ENCODE peak calls at places on chromosomes 3 and 15, in five cellular contexts. One of them, this sample, is unnamed.

GRCh38 chr15:88647362-88648105 is 8.7 kb downstream of the ISG20 start:
- DNase-seq in cardiac muscle cell: no peak
- DNase-seq in heart right ventricle: no peak
- DNase-seq in heart left ventricle: no peak
- DNase-seq in CD4-positive, alpha-beta memory T cell: no peak
- DNase-seq in this sample: no peak

GRCh38 chr3:162274070-162274469 is 777.5 kb downstream of the OTOL1 start:
- DNase-seq in cardiac muscle cell: no peak
- DNase-seq in heart right ventricle: no peak
- DNase-seq in heart left ventricle: no peak
- DNase-seq in CD4-positive, alpha-beta memory T cell: no peak
- DNase-seq in this sample: no peak

GRCh38 chr3:11954312-11954934 is 49.8 kb upstream of the SYN2 start:
- DNase-seq in cardiac muscle cell: no peak
- DNase-seq in heart right ventricle: no peak
- DNase-seq in heart left ventricle: no peak
- DNase-seq in CD4-positive, alpha-beta memory T cell: no peak
- DNase-seq in this sample: no peak

GRCh38 chr15:51702710-51703109 is 21.4 kb downstream of the SCG3 start:
- DNase-seq in cardiac muscle cell: no peak
- DNase-seq in heart right ventricle: no peak
- DNase-seq in heart left ventricle: no peak
- DNase-seq in CD4-positive, alpha-beta memory T cell: no peak
- DNase-seq in this sample: no peak

GRCh38 chr15:89492934-89493631 is 3.3 kb downstream of the RHCG start:
- DNase-seq in cardiac muscle cell: no peak
- DNase-seq in heart right ventricle: no peak
- DNase-seq in heart left ventricle: no peak
- DNase-seq in CD4-positive, alpha-beta memory T cell: no peak
- DNase-seq in this sample: no peak

GRCh38 chr3:107574650-107575049 is 51.9 kb downstream of the BBX start:
- DNase-seq in cardiac muscle cell: peak; percentile 52
- DNase-seq in heart right ventricle: no peak
- DNase-seq in heart left ventricle: no peak
- DNase-seq in CD4-positive, alpha-beta memory T cell: peak; percentile 20
- DNase-seq in this sample: no peak

GRCh38 chr3:113276581-113277080 is 65.3 kb downstream of the BOC start:
- DNase-seq in cardiac muscle cell: no peak
- DNase-seq in heart right ventricle: no peak
- DNase-seq in heart left ventricle: no peak
- DNase-seq in CD4-positive, alpha-beta memory T cell: no peak
- DNase-seq in this sample: no peak

GRCh38 chr3:156764761-156765160 is 61.4 kb upstream of the LEKR1 start:
- DNase-seq in cardiac muscle cell: no peak
- DNase-seq in heart right ventricle: no peak
- DNase-seq in heart left ventricle: no peak
- DNase-seq in CD4-positive, alpha-beta memory T cell: no peak
- DNase-seq in this sample: no peak

GRCh38 chr3:173976281-173976680 is 578.7 kb downstream of the NLGN1 start:
- DNase-seq in cardiac muscle cell: no peak
- DNase-seq in heart right ventricle: no peak
- DNase-seq in heart left ventricle: no peak
- DNase-seq in CD4-positive, alpha-beta memory T cell: no peak
- DNase-seq in this sample: no peak

GRCh38 chr3:186277268-186277909 is 84.6 kb downstream of the DGKG start:
- DNase-seq in cardiac muscle cell: peak; percentile 36
- DNase-seq in heart right ventricle: no peak
- DNase-seq in heart left ventricle: no peak
- DNase-seq in CD4-positive, alpha-beta memory T cell: no peak
- DNase-seq in this sample: peak; percentile 46

GRCh38 chr3:126320517-126321293 is 36.5 kb downstream of the KLF15 start:
- DNase-seq in cardiac muscle cell: no peak
- DNase-seq in heart right ventricle: no peak
- DNase-seq in heart left ventricle: no peak
- DNase-seq in CD4-positive, alpha-beta memory T cell: no peak
- DNase-seq in this sample: no peak

GRCh38 chr15:98823012-98823458 is 174.7 kb downstream of the IGF1R start:
- DNase-seq in cardiac muscle cell: no peak
- DNase-seq in heart right ventricle: no peak
- DNase-seq in heart left ventricle: no peak
- DNase-seq in CD4-positive, alpha-beta memory T cell: no peak
- DNase-seq in this sample: peak; percentile 90

GRCh38 chr3:169150874-169151273 is 512.6 kb downstream of the MECOM start:
- DNase-seq in cardiac muscle cell: no peak
- DNase-seq in heart right ventricle: no peak
- DNase-seq in heart left ventricle: no peak
- DNase-seq in CD4-positive, alpha-beta memory T cell: no peak
- DNase-seq in this sample: no peak

GRCh38 chr15:45993072-45993471 is 358.2 kb downstream of the SQOR start:
- DNase-seq in cardiac muscle cell: no peak
- DNase-seq in heart right ventricle: no peak
- DNase-seq in heart left ventricle: no peak
- DNase-seq in CD4-positive, alpha-beta memory T cell: no peak
- DNase-seq in this sample: no peak

GRCh38 chr3:171874251-171874679 is 31.1 kb downstream of the TMEM212 start:
- DNase-seq in cardiac muscle cell: peak; percentile 33
- DNase-seq in heart right ventricle: no peak
- DNase-seq in heart left ventricle: no peak
- DNase-seq in CD4-positive, alpha-beta memory T cell: no peak
- DNase-seq in this sample: peak; percentile 46

GRCh38 chr15:50865515-50866370 is 42.7 kb upstream of the AP4E1 start:
- DNase-seq in cardiac muscle cell: no peak
- DNase-seq in heart right ventricle: no peak
- DNase-seq in heart left ventricle: no peak
- DNase-seq in CD4-positive, alpha-beta memory T cell: no peak
- DNase-seq in this sample: no peak

GRCh38 chr3:134369231-134369741 is 5.0 kb downstream of the AMOTL2 start:
- DNase-seq in cardiac muscle cell: no peak
- DNase-seq in heart right ventricle: no peak
- DNase-seq in heart left ventricle: no peak
- DNase-seq in CD4-positive, alpha-beta memory T cell: no peak
- DNase-seq in this sample: no peak

GRCh38 chr3:149536429-149536828 is 61.9 kb downstream of the TM4SF4 start:
- DNase-seq in cardiac muscle cell: peak; percentile 85
- DNase-seq in heart right ventricle: peak; percentile 76
- DNase-seq in heart left ventricle: peak; percentile 81
- DNase-seq in CD4-positive, alpha-beta memory T cell: no peak
- DNase-seq in this sample: peak; percentile 25

GRCh38 chr15:99421172-99421656 is 144.6 kb upstream of the MEF2A start:
- DNase-seq in cardiac muscle cell: no peak
- DNase-seq in heart right ventricle: no peak
- DNase-seq in heart left ventricle: no peak
- DNase-seq in CD4-positive, alpha-beta memory T cell: peak; percentile 38
- DNase-seq in this sample: peak; percentile 20

GRCh38 chr3:126152931-126153694 is 27.3 kb downstream of the ALDH1L1 start:
- DNase-seq in cardiac muscle cell: no peak
- DNase-seq in heart right ventricle: no peak
- DNase-seq in heart left ventricle: no peak
- DNase-seq in CD4-positive, alpha-beta memory T cell: no peak
- DNase-seq in this sample: no peak

GRCh38 chr3:66276705-66277274 is 56.0 kb downstream of the SLC25A26 start:
- DNase-seq in cardiac muscle cell: peak; percentile 78
- DNase-seq in heart right ventricle: no peak
- DNase-seq in heart left ventricle: no peak
- DNase-seq in CD4-positive, alpha-beta memory T cell: peak; percentile 71
- DNase-seq in this sample: peak; percentile 70

GRCh38 chr3:21729888-21730459 is 21.0 kb downstream of the ZNF385D start:
- DNase-seq in cardiac muscle cell: no peak
- DNase-seq in heart right ventricle: no peak
- DNase-seq in heart left ventricle: no peak
- DNase-seq in CD4-positive, alpha-beta memory T cell: no peak
- DNase-seq in this sample: no peak

GRCh38 chr3:72786668-72787067 is 61.6 kb downstream of the SHQ1 start:
- DNase-seq in cardiac muscle cell: no peak
- DNase-seq in heart right ventricle: no peak
- DNase-seq in heart left ventricle: no peak
- DNase-seq in CD4-positive, alpha-beta memory T cell: no peak
- DNase-seq in this sample: no peak

GRCh38 chr3:190070623-190071347 is 49.9 kb downstream of the P3H2 start:
- DNase-seq in cardiac muscle cell: no peak
- DNase-seq in heart right ventricle: no peak
- DNase-seq in heart left ventricle: no peak
- DNase-seq in CD4-positive, alpha-beta memory T cell: no peak
- DNase-seq in this sample: no peak

GRCh38 chr15:67174864-67175573 is 79.4 kb downstream of the AAGAB start:
- DNase-seq in cardiac muscle cell: no peak
- DNase-seq in heart right ventricle: no peak
- DNase-seq in heart left ventricle: no peak
- DNase-seq in CD4-positive, alpha-beta memory T cell: no peak
- DNase-seq in this sample: no peak

GRCh38 chr3:188722963-188723362 is 448.8 kb upstream of the TPRG1 start:
- DNase-seq in cardiac muscle cell: no peak
- DNase-seq in heart right ventricle: no peak
- DNase-seq in heart left ventricle: no peak
- DNase-seq in CD4-positive, alpha-beta memory T cell: no peak
- DNase-seq in this sample: no peak

GRCh38 chr3:156750191-156750873 is 75.8 kb upstream of the LEKR1 start:
- DNase-seq in cardiac muscle cell: peak; percentile 45
- DNase-seq in heart right ventricle: no peak
- DNase-seq in heart left ventricle: no peak
- DNase-seq in CD4-positive, alpha-beta memory T cell: no peak
- DNase-seq in this sample: no peak

GRCh38 chr15:74845208-74845568 is 2.2 kb upstream of the ULK3 start:
- DNase-seq in cardiac muscle cell: no peak
- DNase-seq in heart right ventricle: no peak
- DNase-seq in heart left ventricle: no peak
- DNase-seq in CD4-positive, alpha-beta memory T cell: peak; percentile 51
- DNase-seq in this sample: no peak

GRCh38 chr15:82677720-82678323 is 30.7 kb upstream of the CPEB1 start:
- DNase-seq in cardiac muscle cell: no peak
- DNase-seq in heart right ventricle: no peak
- DNase-seq in heart left ventricle: no peak
- DNase-seq in CD4-positive, alpha-beta memory T cell: no peak
- DNase-seq in this sample: no peak

GRCh38 chr3:66037986-66038369 is 740 bp downstream of the MAGI1 start:
- DNase-seq in cardiac muscle cell: peak; percentile 28
- DNase-seq in heart right ventricle: peak; percentile 36
- DNase-seq in heart left ventricle: peak; percentile 46
- DNase-seq in CD4-positive, alpha-beta memory T cell: no peak
- DNase-seq in this sample: no peak

GRCh38 chr15:98737721-98738120 is 89.4 kb downstream of the IGF1R start:
- DNase-seq in cardiac muscle cell: peak; percentile 16
- DNase-seq in heart right ventricle: no peak
- DNase-seq in heart left ventricle: no peak
- DNase-seq in CD4-positive, alpha-beta memory T cell: no peak
- DNase-seq in this sample: no peak

GRCh38 chr3:126692858-126693257 is 11.2 kb upstream of the CHCHD6 start:
- DNase-seq in cardiac muscle cell: no peak
- DNase-seq in heart right ventricle: no peak
- DNase-seq in heart left ventricle: no peak
- DNase-seq in CD4-positive, alpha-beta memory T cell: no peak
- DNase-seq in this sample: no peak

GRCh38 chr3:192817053-192817452 is 89.7 kb upstream of the FGF12 start:
- DNase-seq in cardiac muscle cell: no peak
- DNase-seq in heart right ventricle: no peak
- DNase-seq in heart left ventricle: no peak
- DNase-seq in CD4-positive, alpha-beta memory T cell: no peak
- DNase-seq in this sample: no peak

GRCh38 chr3:174483254-174483653 is 375.9 kb upstream of the NAALADL2 start:
- DNase-seq in cardiac muscle cell: no peak
- DNase-seq in heart right ventricle: no peak
- DNase-seq in heart left ventricle: no peak
- DNase-seq in CD4-positive, alpha-beta memory T cell: no peak
- DNase-seq in this sample: no peak

GRCh38 chr15:53307952-53308624 is 451.4 kb downstream of the WDR72 start:
- DNase-seq in cardiac muscle cell: no peak
- DNase-seq in heart right ventricle: no peak
- DNase-seq in heart left ventricle: no peak
- DNase-seq in CD4-positive, alpha-beta memory T cell: no peak
- DNase-seq in this sample: no peak

GRCh38 chr15:34933432-34933975 is 36.0 kb downstream of the AQR start:
- DNase-seq in cardiac muscle cell: no peak
- DNase-seq in heart right ventricle: no peak
- DNase-seq in heart left ventricle: no peak
- DNase-seq in CD4-positive, alpha-beta memory T cell: no peak
- DNase-seq in this sample: no peak

GRCh38 chr3:94249491-94250079 is 186.7 kb downstream of the NSUN3 start:
- DNase-seq in cardiac muscle cell: peak; percentile 76
- DNase-seq in heart right ventricle: peak; percentile 38
- DNase-seq in heart left ventricle: no peak
- DNase-seq in CD4-positive, alpha-beta memory T cell: peak; percentile 29
- DNase-seq in this sample: peak; percentile 70

GRCh38 chr3:30607032-30607833 is 832 bp downstream of the TGFBR2 start:
- DNase-seq in cardiac muscle cell: peak; percentile 61
- DNase-seq in heart right ventricle: peak; percentile 79
- DNase-seq in heart left ventricle: peak; percentile 85
- DNase-seq in CD4-positive, alpha-beta memory T cell: peak; percentile 68
- DNase-seq in this sample: peak; percentile 22

DNA sequence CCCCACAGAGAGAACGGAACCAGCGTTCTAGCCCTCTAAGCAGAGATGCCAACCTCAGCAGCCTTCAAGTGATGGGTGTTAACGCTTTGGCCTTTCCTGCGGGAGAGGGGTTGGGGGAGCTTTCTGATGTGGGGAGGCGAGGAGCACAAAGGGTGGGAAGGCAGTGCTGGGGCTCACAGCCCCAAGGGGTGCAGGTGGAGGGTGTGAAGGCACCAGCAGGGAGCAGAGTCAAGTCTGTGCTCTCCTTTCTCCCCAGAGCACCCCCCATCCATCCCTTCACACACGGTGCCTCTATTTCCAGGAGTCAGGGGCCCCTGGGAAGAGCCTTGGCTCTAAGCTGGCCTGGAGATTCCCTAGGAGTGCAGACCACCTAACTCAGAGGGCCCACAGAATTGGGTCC is 4.1 kb downstream of the C15orf62 start:
- DNase-seq in cardiac muscle cell: no peak
- DNase-seq in heart right ventricle: no peak
- DNase-seq in heart left ventricle: no peak
- DNase-seq in CD4-positive, alpha-beta memory T cell: no peak
- DNase-seq in this sample: no peak
- H3K36me3 ChIP-seq in cardiac muscle cell: peaks cover 6% of the 10 kb centered on the region
- H3K36me3 ChIP-seq in heart right ventricle: peaks cover 92% of the 10 kb centered on the region
- H3K36me3 ChIP-seq in heart left ventricle: peaks cover 85% of the 10 kb centered on the region
- H3K36me3 ChIP-seq in CD4-positive, alpha-beta memory T cell: peaks cover 50% of the 10 kb centered on the region
- H3K36me3 ChIP-seq in this sample: peaks cover 73% of the 10 kb centered on the region

GRCh38 chr3:42110631-42111030 is 19.5 kb downstream of the TRAK1 start:
- DNase-seq in cardiac muscle cell: no peak
- DNase-seq in heart right ventricle: no peak
- DNase-seq in heart left ventricle: no peak
- DNase-seq in CD4-positive, alpha-beta memory T cell: no peak
- DNase-seq in this sample: no peak
- H3K4me1 ChIP-seq in cardiac muscle cell: no peaks in the 10 kb centered on the region
- H3K4me1 ChIP-seq in heart right ventricle: peaks cover 23% of the 10 kb centered on the region
- H3K4me1 ChIP-seq in heart left ventricle: peaks cover 2% of the 10 kb centered on the region
- H3K4me1 ChIP-seq in CD4-positive, alpha-beta memory T cell: no peaks in the 10 kb centered on the region
- H3K4me1 ChIP-seq in this sample: no peaks in the 10 kb centered on the region

GRCh38 chr15:96393209-96393513 is 62.7 kb downstream of the NR2F2 start:
- DNase-seq in cardiac muscle cell: no peak
- DNase-seq in heart right ventricle: no peak
- DNase-seq in heart left ventricle: no peak
- DNase-seq in CD4-positive, alpha-beta memory T cell: no peak
- DNase-seq in this sample: no peak
- H3K4me3 ChIP-seq in cardiac muscle cell: no peak overlapping the region
- H3K4me3 ChIP-seq in heart right ventricle: no peak overlapping the region
- H3K4me3 ChIP-seq in heart left ventricle: no peak overlapping the region
- H3K4me3 ChIP-seq in CD4-positive, alpha-beta memory T cell: no peak overlapping the region
- H3K4me3 ChIP-seq in this sample: no peak overlapping the region

GRCh38 chr15:90891346-90891949 is 7.1 kb downstream of the FES start:
- DNase-seq in cardiac muscle cell: no peak
- DNase-seq in heart right ventricle: peak; percentile 5
- DNase-seq in heart left ventricle: no peak
- DNase-seq in CD4-positive, alpha-beta memory T cell: no peak
- DNase-seq in this sample: no peak
- H3K36me3 ChIP-seq in cardiac muscle cell: no peaks in the 10 kb centered on the region
- H3K36me3 ChIP-seq in heart right ventricle: peaks cover 99% of the 10 kb centered on the region
- H3K36me3 ChIP-seq in heart left ventricle: peaks cover 95% of the 10 kb centered on the region
- H3K36me3 ChIP-seq in CD4-positive, alpha-beta memory T cell: no peaks in the 10 kb centered on the region
- H3K36me3 ChIP-seq in this sample: peaks cover 86% of the 10 kb centered on the region